ENCODE peak calls at places on chromosomes 12 and 14, in five cellular contexts. N is GM23338, B is SK-N-SH, Y is A549, M is HCT116. S is an unnamed sample.

GRCh38 chr12:109544955-109545531 is 28.3 kb downstream of the MMAB start:
- DNase-seq in N (no peak), B (peak; percentile 57), Y (no peak), M (no peak), S (no peak)

GRCh38 chr12:6443361-6443983 is 1.3 kb upstream of the CD27 start:
- DNase-seq in N (no peak), B (no peak), Y (no peak), M (no peak), S (no peak)

GRCh38 chr14:22648506-22648905 is 4.4 kb upstream of the OR6J1 start:
- DNase-seq in N (no peak), B (no peak), Y (no peak), M (no peak), S (no peak)

GRCh38 chr12:18782827-18783226 is 44.9 kb downstream of the CAPZA3 start:
- DNase-seq in N (no peak), B (no peak), Y (no peak), M (no peak), S (no peak)

GRCh38 chr12:19912996-19913395 is 455.3 kb upstream of the PDE3A start:
- DNase-seq in N (no peak), B (no peak), Y (no peak), M (no peak), S (no peak)

GRCh38 chr12:105590571-105590970 is 260.1 kb downstream of the C12orf75 start:
- DNase-seq in N (no peak), B (no peak), Y (no peak), M (no peak), S (no peak)

GRCh38 chr12:52203126-52203921 is 11.5 kb upstream of the KRT80 start:
- DNase-seq in N (no peak), B (peak; percentile 63), Y (peak; percentile 66), M (peak; percentile 56), S (peak; percentile 97)

GRCh38 chr12:59398164-59398563 is 197.7 kb upstream of the SLC16A7 start:
- DNase-seq in N (no peak), B (no peak), Y (no peak), M (no peak), S (no peak)

GRCh38 chr14:55097894-55098560 is 31.0 kb upstream of the LGALS3 start:
- DNase-seq in N (no peak), B (no peak), Y (no peak), M (no peak), S (no peak)

GRCh38 chr12:132427999-132428871 is 61.7 kb upstream of the FBRSL1 start:
- DNase-seq in N (no peak), B (no peak), Y (no peak), M (no peak), S (no peak)

GRCh38 chr12:6463211-6463610 is 7.3 kb downstream of the VAMP1 start:
- DNase-seq in N (no peak), B (no peak), Y (no peak), M (no peak), S (no peak)

GRCh38 chr14:48665077-48665784 is 920.9 kb downstream of the RPS29 start:
- DNase-seq in N (no peak), B (no peak), Y (no peak), M (no peak), S (no peak)

GRCh38 chr12:100401660-100402059 is 44.8 kb downstream of the SLC17A8 start:
- DNase-seq in N (no peak), B (no peak), Y (peak; percentile 39), M (no peak), S (no peak)

GRCh38 chr12:58367041-58367440 is 425.7 kb downstream of the ATP23 start:
- DNase-seq in N (no peak), B (no peak), Y (no peak), M (no peak), S (no peak)

GRCh38 chr14:101790232-101790631 is 28.7 kb downstream of the PPP2R5C start:
- DNase-seq in N (no peak), B (no peak), Y (no peak), M (no peak), S (peak; percentile 45)

GRCh38 chr12:131275824-131276223 is 322.1 kb downstream of the ADGRD1 start:
- DNase-seq in N (no peak), B (no peak), Y (no peak), M (no peak), S (no peak)

GRCh38 chr14:50257728-50258127 is 26.4 kb upstream of the SOS2 start:
- DNase-seq in N (no peak), B (no peak), Y (no peak), M (no peak), S (no peak)

GRCh38 chr14:83994020-83994419 is 1535.9 kb upstream of the FLRT2 start:
- DNase-seq in N (no peak), B (no peak), Y (no peak), M (no peak), S (no peak)

GRCh38 chr12:121196902-121197301 is 13.0 kb upstream of the P2RX4 start:
- DNase-seq in N (no peak), B (no peak), Y (no peak), M (no peak), S (peak; percentile 86)

GRCh38 chr12:96448287-96448686 is 41.1 kb upstream of the CFAP54 start:
- DNase-seq in N (no peak), B (no peak), Y (no peak), M (no peak), S (no peak)

GRCh38 chr12:44428825-44429224 is 447.3 kb downstream of the NELL2 start:
- DNase-seq in N (peak; percentile 80), B (no peak), Y (no peak), M (no peak), S (no peak)

GRCh38 chr12:52907092-52907810 is 2.4 kb upstream of the KRT8 start:
- DNase-seq in N (no peak), B (peak; percentile 70), Y (peak; percentile 44), M (no peak), S (peak; percentile 55)

GRCh38 chr14:36818794-36819384 is 157.2 kb downstream of the PAX9 start:
- DNase-seq in N (no peak), B (no peak), Y (no peak), M (no peak), S (no peak)

GRCh38 chr14:89013698-89014569 is 189.5 kb downstream of the TTC8 start:
- DNase-seq in N (no peak), B (no peak), Y (no peak), M (no peak), S (no peak)

GRCh38 chr12:7125632-7126227 is 3.0 kb downstream of the RBP5 start:
- DNase-seq in N (no peak), B (no peak), Y (no peak), M (no peak), S (no peak)

GRCh38 chr14:73795974-73796373 is 55.7 kb upstream of the PTGR2 start:
- DNase-seq in N (no peak), B (no peak), Y (peak; percentile 49), M (peak; percentile 77), S (no peak)

GRCh38 chr12:44372259-44372658 is 503.9 kb downstream of the NELL2 start:
- DNase-seq in N (no peak), B (peak; percentile 7), Y (no peak), M (no peak), S (no peak)

GRCh38 chr12:92702754-92703679 is at the start of gene PLEKHG7:
- DNase-seq in N (no peak), B (no peak), Y (no peak), M (no peak), S (no peak)

GRCh38 chr12:97308576-97309198 is 153.9 kb upstream of the RMST start:
- DNase-seq in N (peak; percentile 60), B (no peak), Y (peak; percentile 5), M (peak; percentile 46), S (peak; percentile 14)

GRCh38 chr12:80590085-80590484 is 117.3 kb upstream of the MYF6 start:
- DNase-seq in N (peak; percentile 2), B (no peak), Y (no peak), M (no peak), S (no peak)
- TF ChIP-seq REST in N (no peak), B (no peak), Y (no peak), M (no peak), S (no peak)

DNA sequence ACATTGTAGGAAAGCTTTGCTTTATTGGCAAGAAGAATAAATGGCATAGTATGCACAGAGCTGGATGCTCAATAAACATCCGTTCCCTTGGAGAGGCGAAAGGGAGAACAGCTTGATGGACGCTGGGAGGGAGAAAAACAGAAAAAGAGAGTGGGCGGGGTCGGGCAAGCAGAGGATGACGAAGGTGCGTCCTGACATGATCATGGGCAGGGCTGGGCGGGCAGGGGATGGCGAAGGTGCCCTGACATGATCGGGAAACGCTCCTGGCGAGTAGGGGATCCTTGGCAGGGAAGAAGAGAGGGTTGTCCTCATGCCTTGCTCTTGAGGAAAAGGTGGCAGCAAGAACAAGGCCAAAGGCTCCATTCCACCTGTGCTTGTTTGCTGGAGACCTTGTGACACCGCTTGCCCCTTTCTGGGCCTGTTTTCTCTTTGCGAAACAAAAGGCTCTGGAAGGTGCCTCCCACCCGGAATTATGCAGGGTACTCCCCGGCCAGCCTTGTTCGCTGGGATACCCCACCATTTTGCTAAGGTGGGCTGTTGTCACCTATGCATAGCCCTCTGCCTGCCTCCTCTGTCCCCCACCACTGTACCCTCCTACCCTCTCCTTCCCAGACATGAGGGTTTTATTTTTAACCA is 21.1 kb downstream of the IRF2BPL start:
- DNase-seq in N (no peak), B (no peak), Y (no peak), M (no peak), S (no peak)
- H3K27ac ChIP-seq in N (no peak overlapping the region), B (no peak overlapping the region), Y (peak overlapping the region; percentile 36), M (peak overlapping the region; percentile 49), S (no peak overlapping the region)

GRCh38 chr12:49346659-49347306 is at the start of gene DNAJC22:
- DNase-seq in N (peak; percentile 44), B (no peak), Y (no peak), M (no peak), S (peak; percentile 23)

GRCh38 chr12:49348781-49349180 is 2.1 kb downstream of the DNAJC22 start:
- DNase-seq in N (no peak), B (no peak), Y (no peak), M (no peak), S (no peak)

GRCh38 chr12:49349266-49349665 is 2.6 kb downstream of the DNAJC22 start:
- DNase-seq in N (no peak), B (no peak), Y (no peak), M (no peak), S (no peak)

GRCh38 chr12:49345840-49346658 is 639 bp upstream of the DNAJC22 start:
- DNase-seq in N (peak; percentile 81), B (peak; percentile 67), Y (no peak), M (no peak), S (no peak)

GRCh38 chr12:49347307-49348237 is 884 bp downstream of the DNAJC22 start:
- DNase-seq in N (peak; percentile 83), B (peak; percentile 97), Y (peak; percentile 98), M (peak; percentile 89), S (no peak)
- TF ChIP-seq REST in N (no peak), B (no peak), Y (no peak), M (no peak), S (no peak)

DNA sequence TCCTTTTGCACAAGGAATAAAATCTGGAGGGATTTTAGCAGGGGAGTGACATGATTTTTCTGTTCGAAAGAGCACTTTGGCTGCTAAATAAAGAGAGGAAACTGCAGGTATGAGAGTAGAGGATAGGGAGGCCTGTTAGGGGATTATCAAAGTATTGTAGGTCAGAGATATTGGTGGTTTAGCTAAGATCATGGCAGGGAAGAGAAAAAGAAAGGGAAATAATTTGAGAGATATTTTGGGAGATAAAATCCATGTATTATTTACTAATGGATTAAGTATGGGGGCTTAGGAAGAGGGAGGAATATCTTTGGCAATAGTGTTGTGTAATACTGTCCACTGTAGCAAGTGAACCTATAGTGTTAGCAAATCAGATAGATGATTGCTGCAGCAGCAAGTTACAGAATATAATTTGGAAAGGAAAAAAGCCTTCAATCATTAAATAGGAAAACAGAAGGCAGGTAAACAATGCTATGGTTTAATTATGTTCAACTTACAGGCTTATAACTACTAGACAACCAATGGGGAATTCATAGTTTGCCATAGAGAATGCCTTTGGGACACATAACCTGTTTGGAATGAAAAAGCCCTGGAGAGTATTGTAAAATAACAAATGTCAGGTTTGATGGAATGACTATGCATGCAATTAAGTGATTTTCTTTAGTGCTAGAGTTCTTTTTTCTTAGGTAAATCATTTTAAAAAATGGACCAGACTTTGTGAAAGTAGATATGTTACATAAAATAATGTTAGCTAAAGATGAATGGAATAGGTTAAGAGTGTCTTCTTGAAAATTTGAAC is 50.5 kb downstream of the ADIPOR2 start:
- DNase-seq in N (no peak), B (no peak), Y (no peak), M (no peak), S (peak; percentile 14)
- H3K27ac ChIP-seq in N (no peak overlapping the region), B (peak overlapping the region; percentile 24), Y (no peak overlapping the region), M (no peak overlapping the region), S (no peak overlapping the region)